ENCODE peak calls at places on chromosomes 2 and 18, in four cellular contexts. One of them, this sample, is unnamed.

GRCh38 chr18:49865401-49865800 is 52.1 kb upstream of the ACAA2 start:
- DNase-seq in K562: no peak
- DNase-seq in GM12891: no peak
- DNase-seq in GM12878: no peak
- DNase-seq in this sample: no peak

GRCh38 chr2:159201321-159202063 is 85.0 kb downstream of the WDSUB1 start:
- DNase-seq in K562: no peak
- DNase-seq in GM12891: peak; percentile 64
- DNase-seq in GM12878: peak; percentile 42
- DNase-seq in this sample: no peak

GRCh38 chr2:191312163-191312562 is 67.0 kb downstream of the MYO1B start:
- DNase-seq in K562: no peak
- DNase-seq in GM12891: no peak
- DNase-seq in GM12878: no peak
- DNase-seq in this sample: no peak

GRCh38 chr18:22827216-22827615 is 105.9 kb upstream of the RBBP8 start:
- DNase-seq in K562: no peak
- DNase-seq in GM12891: no peak
- DNase-seq in GM12878: no peak
- DNase-seq in this sample: peak; percentile 73

GRCh38 chr2:178716394-178716793 is 90.8 kb downstream of the TTN start:
- DNase-seq in K562: no peak
- DNase-seq in GM12891: no peak
- DNase-seq in GM12878: no peak
- DNase-seq in this sample: no peak

GRCh38 chr2:120776649-120777048 is 41.0 kb downstream of the GLI2 start:
- DNase-seq in K562: no peak
- DNase-seq in GM12891: no peak
- DNase-seq in GM12878: no peak
- DNase-seq in this sample: no peak

GRCh38 chr2:40106061-40106460 is 327.0 kb upstream of the THUMPD2 start:
- DNase-seq in K562: no peak
- DNase-seq in GM12891: no peak
- DNase-seq in GM12878: no peak
- DNase-seq in this sample: no peak

GRCh38 chr18:25291150-25291549 is 60.8 kb downstream of the ZNF521 start:
- DNase-seq in K562: no peak
- DNase-seq in GM12891: no peak
- DNase-seq in GM12878: no peak
- DNase-seq in this sample: no peak

GRCh38 chr2:98769784-98770183 is 38.9 kb upstream of the MGAT4A start:
- DNase-seq in K562: no peak
- DNase-seq in GM12891: no peak
- DNase-seq in GM12878: no peak
- DNase-seq in this sample: no peak

GRCh38 chr18:52426041-52426440 is 86.0 kb downstream of the DCC start:
- DNase-seq in K562: no peak
- DNase-seq in GM12891: no peak
- DNase-seq in GM12878: no peak
- DNase-seq in this sample: no peak

GRCh38 chr2:67394734-67395133 is 2.4 kb upstream of the ETAA1 start:
- DNase-seq in K562: no peak
- DNase-seq in GM12891: no peak
- DNase-seq in GM12878: no peak
- DNase-seq in this sample: no peak

GRCh38 chr2:15647622-15648590 is 56.2 kb downstream of the DDX1 start:
- DNase-seq in K562: no peak
- DNase-seq in GM12891: no peak
- DNase-seq in GM12878: no peak
- DNase-seq in this sample: no peak

GRCh38 chr2:127392828-127393578 is 5.2 kb upstream of the MAP3K2 start:
- DNase-seq in K562: no peak
- DNase-seq in GM12891: no peak
- DNase-seq in GM12878: no peak
- DNase-seq in this sample: no peak

GRCh38 chr18:6712401-6712800 is 17.1 kb upstream of the ARHGAP28 start:
- DNase-seq in K562: no peak
- DNase-seq in GM12891: no peak
- DNase-seq in GM12878: no peak
- DNase-seq in this sample: no peak

GRCh38 chr2:121004950-121005349 is 269.3 kb downstream of the GLI2 start:
- DNase-seq in K562: no peak
- DNase-seq in GM12891: no peak
- DNase-seq in GM12878: no peak
- DNase-seq in this sample: no peak

GRCh38 chr2:217662984-217663602 is 339.7 kb downstream of the TNS1 start:
- DNase-seq in K562: no peak
- DNase-seq in GM12891: no peak
- DNase-seq in GM12878: no peak
- DNase-seq in this sample: no peak
- TF ChIP-seq SPI1 in K562: no peak
- TF ChIP-seq SPI1 in GM12891: no peak
- TF ChIP-seq SPI1 in GM12878: no peak
- TF ChIP-seq SPI1 in this sample: no peak

GRCh38 chr2:143355814-143356213 is 226.6 kb downstream of the ARHGAP15 start:
- DNase-seq in K562: no peak
- DNase-seq in GM12891: no peak
- DNase-seq in GM12878: no peak
- DNase-seq in this sample: no peak

GRCh38 chr2:143357956-143358355 is 228.7 kb downstream of the ARHGAP15 start:
- DNase-seq in K562: no peak
- DNase-seq in GM12891: no peak
- DNase-seq in GM12878: no peak
- DNase-seq in this sample: no peak

GRCh38 chr2:143356341-143356740 is 227.1 kb downstream of the ARHGAP15 start:
- DNase-seq in K562: no peak
- DNase-seq in GM12891: no peak
- DNase-seq in GM12878: no peak
- DNase-seq in this sample: no peak

DNA sequence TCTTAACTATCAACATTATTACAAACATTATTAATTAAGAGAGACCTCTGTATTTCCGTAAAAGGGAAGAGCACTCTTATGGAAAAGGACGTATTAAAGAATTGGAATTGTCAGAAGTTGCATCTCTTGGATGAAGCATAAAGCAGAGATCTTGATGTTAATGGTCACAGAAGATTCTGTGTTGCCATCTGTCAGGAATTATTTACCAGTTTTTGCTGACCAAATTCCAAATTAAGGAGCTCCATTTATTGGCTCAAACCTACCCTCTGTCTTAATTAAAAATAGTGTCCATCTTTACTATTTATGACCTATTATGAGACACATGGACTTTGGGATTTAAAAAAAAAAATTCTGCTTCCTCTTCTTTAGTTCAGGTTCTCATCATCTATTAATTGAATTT is 232.1 kb downstream of the ARHGAP15 start:
- DNase-seq in K562: no peak
- DNase-seq in GM12891: no peak
- DNase-seq in GM12878: no peak
- DNase-seq in this sample: no peak
- TF ChIP-seq SPI1 in K562: no peak
- TF ChIP-seq SPI1 in GM12891: no peak
- TF ChIP-seq SPI1 in GM12878: no peak
- TF ChIP-seq SPI1 in this sample: no peak

DNA sequence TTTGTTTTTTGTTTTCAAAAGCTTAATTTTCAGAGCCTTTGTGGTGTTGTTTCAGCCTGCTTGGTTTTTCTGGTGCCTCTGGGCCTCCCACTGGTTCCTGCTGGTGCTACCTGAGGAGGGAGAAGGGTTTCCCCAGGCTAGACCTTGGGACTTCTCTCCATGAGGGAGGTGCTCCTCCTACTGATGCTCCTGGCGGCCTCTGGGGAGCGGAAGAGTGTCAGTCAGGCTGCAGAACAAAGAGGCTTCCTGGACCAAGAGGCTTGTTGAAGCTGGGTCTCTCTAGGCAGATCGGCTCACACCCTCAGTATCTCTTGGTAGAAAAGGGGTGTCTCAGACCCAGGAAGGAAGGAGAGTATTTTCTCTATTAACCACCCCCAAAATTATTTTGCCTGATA is 32.2 kb downstream of the RFX8 start:
- DNase-seq in K562: no peak
- DNase-seq in GM12891: no peak
- DNase-seq in GM12878: no peak
- DNase-seq in this sample: no peak
- TF ChIP-seq SPI1 in K562: no peak
- TF ChIP-seq SPI1 in GM12891: no peak
- TF ChIP-seq SPI1 in GM12878: no peak
- TF ChIP-seq SPI1 in this sample: no peak

GRCh38 chr2:241068942-241069810 is 32.9 kb downstream of the MTERF4 start:
- DNase-seq in K562: no peak
- DNase-seq in GM12891: no peak
- DNase-seq in GM12878: no peak
- DNase-seq in this sample: no peak

GRCh38 chr2:241068136-241068941 is 33.7 kb downstream of the MTERF4 start:
- DNase-seq in K562: no peak
- DNase-seq in GM12891: no peak
- DNase-seq in GM12878: no peak
- DNase-seq in this sample: no peak

GRCh38 chr2:241066171-241066892 is 35.8 kb downstream of the MTERF4 start:
- DNase-seq in K562: no peak
- DNase-seq in GM12891: no peak
- DNase-seq in GM12878: no peak
- DNase-seq in this sample: no peak

GRCh38 chr2:241066893-241067341 is 35.2 kb downstream of the MTERF4 start:
- DNase-seq in K562: no peak
- DNase-seq in GM12891: no peak
- DNase-seq in GM12878: no peak
- DNase-seq in this sample: no peak

DNA sequence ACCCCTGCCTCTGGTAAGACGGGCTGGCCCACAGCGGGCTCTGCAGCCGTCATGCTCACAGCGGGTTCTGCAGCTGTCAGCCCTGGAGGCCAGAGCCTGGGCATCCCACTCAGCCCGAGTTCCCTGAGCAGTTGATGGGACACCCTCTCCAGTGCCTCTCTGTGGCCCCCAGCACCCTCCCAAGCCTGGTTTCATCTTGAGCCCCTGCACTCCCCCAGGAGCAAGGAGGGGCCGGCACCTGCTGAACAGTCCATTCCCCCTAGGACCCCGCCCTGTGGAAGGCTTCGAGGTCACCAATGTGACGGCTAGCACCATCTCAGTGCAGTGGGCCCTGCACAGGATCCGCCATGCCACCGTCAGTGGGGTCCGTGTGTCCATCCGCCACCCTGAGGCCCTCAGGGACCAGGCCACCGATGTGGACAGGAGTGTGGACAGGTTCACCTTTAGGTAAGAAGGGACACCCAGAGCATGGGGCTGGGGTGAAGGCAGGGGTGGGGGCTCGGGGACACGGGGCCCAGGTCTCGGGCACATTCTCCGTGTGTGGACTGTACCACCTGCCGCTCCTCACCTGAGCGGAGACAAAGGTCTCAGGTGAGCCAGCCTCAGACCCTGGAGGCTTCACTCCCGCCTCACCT is 34.5 kb downstream of the MTERF4 start:
- DNase-seq in K562: no peak
- DNase-seq in GM12891: no peak
- DNase-seq in GM12878: no peak
- DNase-seq in this sample: no peak
- TF ChIP-seq SPI1 in K562: no peak
- TF ChIP-seq SPI1 in GM12891: no peak
- TF ChIP-seq SPI1 in GM12878: no peak
- TF ChIP-seq SPI1 in this sample: no peak

GRCh38 chr18:67957684-67958083 is 441.2 kb upstream of the DSEL start:
- DNase-seq in K562: no peak
- DNase-seq in GM12891: no peak
- DNase-seq in GM12878: no peak
- DNase-seq in this sample: no peak
- TF ChIP-seq SPI1 in K562: no peak
- TF ChIP-seq SPI1 in GM12891: no peak
- TF ChIP-seq SPI1 in GM12878: no peak
- TF ChIP-seq SPI1 in this sample: no peak